ENCODE peak calls at places on chromosomes 5 and 9, in four cellular contexts. L is RCC 7860, H is A172, K is body of pancreas. J is an unnamed sample.

GRCh38 chr9:79489241-79490000 is 82.3 kb upstream of the TLE4 start:
- DNase-seq in K (peak), H (peak), L (peak), J (no peak)

GRCh38 chr5:170467000-170467707 is 36.7 kb upstream of the KCNIP1 start:
- DNase-seq in L (peak), K (peak), H (peak), J (no peak)

GRCh38 chr5:117657591-117657990 is 1083.0 kb upstream of the SEMA6A start:
- DNase-seq in L (no peak), K (no peak), H (no peak), J (no peak)

GRCh38 chr5:174625591-174626365 is 98.6 kb upstream of the MSX2 start:
- DNase-seq in H (no peak), K (no peak), L (no peak), J (no peak)

GRCh38 chr5:23440703-23441102 is 66.7 kb upstream of the PRDM9 start:
- DNase-seq in L (no peak), H (no peak), K (no peak), J (no peak)

GRCh38 chr9:117160254-117160653 is 254.6 kb downstream of the ASTN2 start:
- DNase-seq in K (no peak), L (no peak), H (no peak), J (no peak)

GRCh38 chr9:33288828-33289483 is 1.4 kb upstream of the NFX1 start:
- DNase-seq in L (no peak), H (no peak), K (no peak), J (no peak)

GRCh38 chr5:127870914-127871313 is 167.7 kb downstream of the CCDC192 start:
- DNase-seq in K (peak), H (no peak), L (no peak), J (no peak)

GRCh38 chr5:71757590-71758543 is 38.8 kb downstream of the CARTPT start:
- DNase-seq in K (peak), H (peak), L (peak), J (no peak)

GRCh38 chr9:110115341-110115820 is 92.6 kb downstream of the C9orf152 start:
- DNase-seq in L (no peak), H (no peak), K (no peak), J (no peak)

GRCh38 chr9:33818167-33818831 is 1.3 kb downstream of the UBE2R2 start:
- DNase-seq in L (no peak), H (no peak), K (no peak), J (no peak)

GRCh38 chr5:73974871-73975351 is 348.9 kb downstream of the ARHGEF28 start:
- DNase-seq in H (no peak), L (no peak), K (peak), J (peak)

GRCh38 chr5:178256746-178257145 is 24.1 kb upstream of the PHYKPL start:
- DNase-seq in H (no peak), L (no peak), K (no peak), J (no peak)

GRCh38 chr5:111673896-111674626 is 82.9 kb downstream of the NREP start:
- DNase-seq in K (no peak), L (no peak), H (no peak), J (no peak)

GRCh38 chr9:3906437-3907213 is 380.8 kb upstream of the RFX3 start:
- DNase-seq in K (no peak), L (peak), H (peak), J (no peak)

GRCh38 chr5:102866315-102866693 is 111.2 kb downstream of the PAM start:
- DNase-seq in H (peak), L (no peak), K (no peak), J (peak)

GRCh38 chr5:143383988-143384387 is 19.5 kb downstream of the NR3C1 start:
- DNase-seq in L (no peak), H (no peak), K (no peak), J (no peak)

GRCh38 chr9:16719921-16720320 is 150.5 kb downstream of the BNC2 start:
- DNase-seq in H (no peak), K (no peak), L (no peak), J (no peak)

GRCh38 chr9:115462623-115463022 is 344.7 kb upstream of the TNC start:
- DNase-seq in K (no peak), L (no peak), H (no peak), J (no peak)

GRCh38 chr9:27558307-27558706 is 15.0 kb downstream of the C9orf72 start:
- DNase-seq in K (no peak), L (no peak), H (no peak), J (no peak)

GRCh38 chr9:109248133-109248581 is 72.7 kb downstream of the EPB41L4B start:
- DNase-seq in H (no peak), L (peak), K (peak), J (peak)

GRCh38 chr5:131328536-131329186 is 64.8 kb downstream of the CDC42SE2 start:
- DNase-seq in K (no peak), H (peak), L (peak), J (no peak)

GRCh38 chr5:133524597-133524996 is 87.7 kb downstream of the FSTL4 start:
- DNase-seq in H (no peak), L (no peak), K (no peak), J (no peak)

GRCh38 chr5:146904890-146905289 is 26.3 kb upstream of the PPP2R2B start:
- DNase-seq in K (no peak), H (no peak), L (no peak), J (no peak)

GRCh38 chr5:105506692-105507277 is 1944.2 kb upstream of the NUDT12 start:
- DNase-seq in H (peak), L (no peak), K (peak), J (peak)

GRCh38 chr5:14281746-14282181 is 138.6 kb downstream of the TRIO start:
- DNase-seq in H (peak), K (no peak), L (no peak), J (no peak)

GRCh38 chr9:89435315-89435823 is 62.5 kb downstream of the SEMA4D start:
- DNase-seq in L (no peak), H (no peak), K (peak), J (peak)

GRCh38 chr5:75450069-75450468 is 61.4 kb downstream of the CERT1 start:
- DNase-seq in K (no peak), L (no peak), H (no peak), J (no peak)

GRCh38 chr5:111511174-111512025 is 935 bp downstream of the STARD4 start:
- DNase-seq in K (no peak), H (peak), L (no peak), J (no peak)

GRCh38 chr9:136769710-136770191 is 5.4 kb upstream of the LCN15 start:
- DNase-seq in K (peak), L (no peak), H (no peak), J (peak)

GRCh38 chr9:127166651-127167524 is 44.5 kb upstream of the ANGPTL2 start:
- DNase-seq in L (peak), K (no peak), H (peak), J (no peak)

GRCh38 chr9:133182151-133182550 is 18.4 kb upstream of the GBGT1 start:
- DNase-seq in H (no peak), L (no peak), K (no peak), J (no peak)

GRCh38 chr9:137814436-137814835 is 63.1 kb upstream of the CACNA1B start:
- DNase-seq in K (no peak), H (no peak), L (no peak), J (no peak)

GRCh38 chr5:172574845-172575170 is 66.3 kb upstream of the NEURL1B start:
- DNase-seq in K (no peak), L (no peak), H (no peak), J (no peak)

GRCh38 chr5:87151547-87151946 is 116.1 kb upstream of the RASA1 start:
- DNase-seq in L (peak), H (peak), K (no peak), J (no peak)

GRCh38 chr9:113898596-113898995 is 22.5 kb downstream of the ZNF618 start:
- DNase-seq in L (peak), H (no peak), K (no peak), J (no peak)

J was measured in HuH-7.5.